ENCODE peak calls at places on chromosomes 11 and 22, in six cellular contexts. One of them, this sample, is unnamed.

GRCh38 chr11:45301537-45302246 is 15.6 kb upstream of the SYT13 start:
- DNase-seq in thoracic aorta: no peak
- DNase-seq in WERI-Rb-1: no peak
- DNase-seq in CD8-positive, alpha-beta T cell: no peak
- DNase-seq in stomach: no peak
- DNase-seq in adrenal gland: no peak
- DNase-seq in this sample: peak; percentile 56

GRCh38 chr22:24137595-24137994 is 43.7 kb upstream of the SUSD2 start:
- DNase-seq in CD8-positive, alpha-beta T cell: no peak
- DNase-seq in adrenal gland: no peak
- DNase-seq in WERI-Rb-1: no peak
- DNase-seq in stomach: no peak
- DNase-seq in thoracic aorta: no peak
- DNase-seq in this sample: no peak

GRCh38 chr22:37284807-37285355 is 2.6 kb downstream of the CYTH4 start:
- DNase-seq in thoracic aorta: no peak
- DNase-seq in WERI-Rb-1: no peak
- DNase-seq in stomach: peak; percentile 40
- DNase-seq in CD8-positive, alpha-beta T cell: no peak
- DNase-seq in adrenal gland: peak; percentile 52
- DNase-seq in this sample: peak; percentile 25

GRCh38 chr11:74169736-74170458 is 905 bp downstream of the C2CD3 start:
- DNase-seq in WERI-Rb-1: no peak
- DNase-seq in CD8-positive, alpha-beta T cell: no peak
- DNase-seq in thoracic aorta: no peak
- DNase-seq in stomach: no peak
- DNase-seq in adrenal gland: no peak
- DNase-seq in this sample: peak; percentile 5

GRCh38 chr22:38707346-38707745 is 1.6 kb downstream of the GTPBP1 start:
- DNase-seq in CD8-positive, alpha-beta T cell: no peak
- DNase-seq in adrenal gland: no peak
- DNase-seq in stomach: no peak
- DNase-seq in thoracic aorta: no peak
- DNase-seq in WERI-Rb-1: no peak
- DNase-seq in this sample: peak; percentile 88

GRCh38 chr22:27046126-27046525 is 388.7 kb downstream of the MIAT start:
- DNase-seq in adrenal gland: no peak
- DNase-seq in CD8-positive, alpha-beta T cell: no peak
- DNase-seq in thoracic aorta: no peak
- DNase-seq in stomach: no peak
- DNase-seq in WERI-Rb-1: no peak
- DNase-seq in this sample: no peak

GRCh38 chr11:62004473-62004872 is 37.0 kb upstream of the FTH1 start:
- DNase-seq in CD8-positive, alpha-beta T cell: no peak
- DNase-seq in WERI-Rb-1: no peak
- DNase-seq in adrenal gland: peak; percentile 26
- DNase-seq in thoracic aorta: peak; percentile 44
- DNase-seq in stomach: no peak
- DNase-seq in this sample: no peak

GRCh38 chr11:77113382-77114088 is 10.9 kb downstream of the OMP start:
- DNase-seq in CD8-positive, alpha-beta T cell: no peak
- DNase-seq in WERI-Rb-1: peak; percentile 49
- DNase-seq in thoracic aorta: no peak
- DNase-seq in adrenal gland: peak; percentile 59
- DNase-seq in stomach: peak; percentile 55
- DNase-seq in this sample: peak; percentile 51

GRCh38 chr11:65323813-65324212 is 9.1 kb downstream of the CDC42EP2 start:
- DNase-seq in adrenal gland: no peak
- DNase-seq in CD8-positive, alpha-beta T cell: no peak
- DNase-seq in WERI-Rb-1: no peak
- DNase-seq in stomach: no peak
- DNase-seq in thoracic aorta: no peak
- DNase-seq in this sample: no peak

GRCh38 chr11:117662255-117662654 is 134.8 kb downstream of the DSCAML1 start:
- DNase-seq in stomach: no peak
- DNase-seq in CD8-positive, alpha-beta T cell: no peak
- DNase-seq in thoracic aorta: no peak
- DNase-seq in adrenal gland: no peak
- DNase-seq in WERI-Rb-1: no peak
- DNase-seq in this sample: no peak

GRCh38 chr11:35518766-35519165 is 6.7 kb downstream of the PAMR1 start:
- DNase-seq in adrenal gland: no peak
- DNase-seq in stomach: no peak
- DNase-seq in CD8-positive, alpha-beta T cell: no peak
- DNase-seq in WERI-Rb-1: no peak
- DNase-seq in thoracic aorta: no peak
- DNase-seq in this sample: no peak

GRCh38 chr11:133388975-133389568 is 143.2 kb downstream of the OPCML start:
- DNase-seq in CD8-positive, alpha-beta T cell: no peak
- DNase-seq in adrenal gland: no peak
- DNase-seq in stomach: no peak
- DNase-seq in thoracic aorta: no peak
- DNase-seq in WERI-Rb-1: no peak
- DNase-seq in this sample: no peak

GRCh38 chr11:113997473-113997872 is 22.6 kb downstream of the HTR3A start:
- DNase-seq in thoracic aorta: no peak
- DNase-seq in CD8-positive, alpha-beta T cell: no peak
- DNase-seq in WERI-Rb-1: no peak
- DNase-seq in adrenal gland: no peak
- DNase-seq in stomach: no peak
- DNase-seq in this sample: no peak

GRCh38 chr22:28019360-28019759 is 100.3 kb upstream of the PITPNB start:
- DNase-seq in thoracic aorta: no peak
- DNase-seq in CD8-positive, alpha-beta T cell: no peak
- DNase-seq in WERI-Rb-1: no peak
- DNase-seq in adrenal gland: peak; percentile 84
- DNase-seq in stomach: peak; percentile 20
- DNase-seq in this sample: no peak

GRCh38 chr22:48756146-48757111 is 1071.2 kb downstream of the BRD1 start:
- DNase-seq in thoracic aorta: no peak
- DNase-seq in adrenal gland: peak; percentile 4
- DNase-seq in WERI-Rb-1: no peak
- DNase-seq in stomach: peak; percentile 14
- DNase-seq in CD8-positive, alpha-beta T cell: no peak
- DNase-seq in this sample: no peak

GRCh38 chr22:27108425-27109114 is 451.2 kb downstream of the MIAT start:
- DNase-seq in thoracic aorta: no peak
- DNase-seq in WERI-Rb-1: peak; percentile 50
- DNase-seq in CD8-positive, alpha-beta T cell: no peak
- DNase-seq in stomach: peak; percentile 39
- DNase-seq in adrenal gland: peak; percentile 72
- DNase-seq in this sample: peak; percentile 66

GRCh38 chr11:119338318-119338890 is 2.3 kb downstream of the C1QTNF5 start:
- DNase-seq in stomach: peak; percentile 75
- DNase-seq in CD8-positive, alpha-beta T cell: peak; percentile 43
- DNase-seq in thoracic aorta: no peak
- DNase-seq in WERI-Rb-1: peak; percentile 82
- DNase-seq in adrenal gland: peak; percentile 60
- DNase-seq in this sample: peak; percentile 70

GRCh38 chr11:82771781-82772180 is 38.1 kb upstream of the FAM181B start:
- DNase-seq in thoracic aorta: no peak
- DNase-seq in stomach: no peak
- DNase-seq in CD8-positive, alpha-beta T cell: no peak
- DNase-seq in WERI-Rb-1: no peak
- DNase-seq in adrenal gland: no peak
- DNase-seq in this sample: no peak

GRCh38 chr22:21921184-21921721 is 31.4 kb downstream of the PPM1F start:
- DNase-seq in WERI-Rb-1: no peak
- DNase-seq in CD8-positive, alpha-beta T cell: no peak
- DNase-seq in thoracic aorta: no peak
- DNase-seq in stomach: no peak
- DNase-seq in adrenal gland: no peak
- DNase-seq in this sample: no peak

GRCh38 chr11:109062445-109062844 is 359.5 kb upstream of the C11orf87 start:
- DNase-seq in adrenal gland: no peak
- DNase-seq in CD8-positive, alpha-beta T cell: no peak
- DNase-seq in thoracic aorta: no peak
- DNase-seq in WERI-Rb-1: no peak
- DNase-seq in stomach: no peak
- DNase-seq in this sample: no peak

GRCh38 chr22:36234919-36235318 is 4.4 kb downstream of the APOL2 start:
- DNase-seq in thoracic aorta: no peak
- DNase-seq in stomach: no peak
- DNase-seq in WERI-Rb-1: no peak
- DNase-seq in CD8-positive, alpha-beta T cell: no peak
- DNase-seq in adrenal gland: no peak
- DNase-seq in this sample: no peak

GRCh38 chr22:31218565-31219262 is 6.6 kb downstream of the LIMK2 start:
- DNase-seq in adrenal gland: no peak
- DNase-seq in stomach: no peak
- DNase-seq in CD8-positive, alpha-beta T cell: no peak
- DNase-seq in WERI-Rb-1: peak; percentile 36
- DNase-seq in thoracic aorta: no peak
- DNase-seq in this sample: no peak

GRCh38 chr22:44193537-44193896 is 12.8 kb downstream of the PARVG start:
- DNase-seq in stomach: no peak
- DNase-seq in WERI-Rb-1: no peak
- DNase-seq in CD8-positive, alpha-beta T cell: no peak
- DNase-seq in adrenal gland: no peak
- DNase-seq in thoracic aorta: no peak
- DNase-seq in this sample: no peak

GRCh38 chr22:20205464-20205963 is 54.7 kb upstream of the CCDC188 start:
- DNase-seq in CD8-positive, alpha-beta T cell: no peak
- DNase-seq in adrenal gland: no peak
- DNase-seq in WERI-Rb-1: no peak
- DNase-seq in stomach: no peak
- DNase-seq in thoracic aorta: no peak
- DNase-seq in this sample: no peak

GRCh38 chr22:20201837-20202392 is 51.1 kb upstream of the CCDC188 start:
- DNase-seq in adrenal gland: no peak
- DNase-seq in stomach: no peak
- DNase-seq in CD8-positive, alpha-beta T cell: no peak
- DNase-seq in WERI-Rb-1: no peak
- DNase-seq in thoracic aorta: no peak
- DNase-seq in this sample: no peak

GRCh38 chr22:20204281-20204680 is 53.4 kb upstream of the CCDC188 start:
- DNase-seq in stomach: no peak
- DNase-seq in adrenal gland: no peak
- DNase-seq in thoracic aorta: no peak
- DNase-seq in WERI-Rb-1: peak; percentile 80
- DNase-seq in CD8-positive, alpha-beta T cell: no peak
- DNase-seq in this sample: no peak

GRCh38 chr22:20204821-20205220 is 54.0 kb upstream of the CCDC188 start:
- DNase-seq in adrenal gland: no peak
- DNase-seq in stomach: no peak
- DNase-seq in WERI-Rb-1: peak; percentile 35
- DNase-seq in CD8-positive, alpha-beta T cell: no peak
- DNase-seq in thoracic aorta: no peak
- DNase-seq in this sample: no peak

GRCh38 chr22:20203142-20204099 is 52.6 kb upstream of the CCDC188 start:
- DNase-seq in WERI-Rb-1: peak; percentile 50
- DNase-seq in CD8-positive, alpha-beta T cell: no peak
- DNase-seq in adrenal gland: peak; percentile 17
- DNase-seq in thoracic aorta: no peak
- DNase-seq in stomach: peak; percentile 37
- DNase-seq in this sample: peak; percentile 98
- H3K27ac ChIP-seq in WERI-Rb-1: peak overlapping the region; percentile 86
- H3K27ac ChIP-seq in CD8-positive, alpha-beta T cell: no peak overlapping the region
- H3K27ac ChIP-seq in adrenal gland: peak overlapping the region; percentile 34
- H3K27ac ChIP-seq in thoracic aorta: no peak overlapping the region
- H3K27ac ChIP-seq in stomach: peak overlapping the region; percentile 13
- H3K27ac ChIP-seq in this sample: peak overlapping the region; percentile 92

DNA sequence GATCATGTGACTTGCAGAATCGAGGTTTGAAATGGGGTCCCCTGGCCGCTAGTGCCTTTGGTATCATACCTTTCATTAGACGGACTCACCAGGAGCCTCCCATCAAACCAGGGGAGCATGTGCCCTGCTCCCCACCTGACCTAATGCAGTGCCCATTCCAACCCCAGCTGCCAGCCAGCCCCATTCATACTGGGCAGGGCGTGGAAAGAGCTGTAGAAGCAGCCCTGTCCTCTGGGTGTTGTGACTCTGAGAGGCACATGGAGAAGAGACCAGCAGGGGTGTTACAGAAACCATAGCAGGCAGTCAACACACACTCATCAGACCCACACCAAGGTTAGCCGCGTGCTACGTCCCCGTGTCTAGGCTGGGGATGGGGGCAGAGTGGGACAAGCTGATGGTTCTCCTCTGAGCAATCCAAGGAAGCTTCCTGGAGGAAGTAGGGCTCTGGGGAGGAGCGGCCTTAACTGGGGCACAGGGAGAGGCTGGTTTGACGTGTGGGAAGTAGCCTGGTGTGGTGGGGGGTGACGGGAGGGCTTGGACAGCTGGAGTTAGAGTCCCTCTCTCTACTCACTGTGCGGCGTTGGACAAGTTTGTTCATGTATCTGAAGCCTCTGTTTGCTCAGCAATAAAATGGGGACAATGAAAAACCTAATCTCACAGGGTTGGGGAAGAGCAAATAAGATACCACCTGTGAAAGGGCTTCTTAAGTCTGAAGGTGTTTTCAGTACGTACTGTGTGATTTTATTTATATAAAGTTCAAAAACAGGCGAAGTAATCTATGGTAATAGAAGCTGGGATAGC is 13.9 kb downstream of the GRIK4 start:
- DNase-seq in WERI-Rb-1: no peak
- DNase-seq in stomach: no peak
- DNase-seq in CD8-positive, alpha-beta T cell: no peak
- DNase-seq in adrenal gland: no peak
- DNase-seq in thoracic aorta: no peak
- DNase-seq in this sample: peak; percentile 61
- H3K27ac ChIP-seq in WERI-Rb-1: no peak overlapping the region
- H3K27ac ChIP-seq in stomach: no peak overlapping the region
- H3K27ac ChIP-seq in CD8-positive, alpha-beta T cell: no peak overlapping the region
- H3K27ac ChIP-seq in adrenal gland: no peak overlapping the region
- H3K27ac ChIP-seq in thoracic aorta: no peak overlapping the region
- H3K27ac ChIP-seq in this sample: no peak overlapping the region

GRCh38 chr11:102346456-102346747 is 612 bp upstream of the BIRC2 start:
- DNase-seq in thoracic aorta: no peak
- DNase-seq in WERI-Rb-1: no peak
- DNase-seq in stomach: no peak
- DNase-seq in adrenal gland: no peak
- DNase-seq in CD8-positive, alpha-beta T cell: no peak
- DNase-seq in this sample: no peak

GRCh38 chr11:102346748-102347525 is at the start of gene BIRC2:
- DNase-seq in thoracic aorta: peak; percentile 75
- DNase-seq in stomach: peak; percentile 97
- DNase-seq in adrenal gland: peak; percentile 94
- DNase-seq in WERI-Rb-1: peak; percentile 92
- DNase-seq in CD8-positive, alpha-beta T cell: peak; percentile 92
- DNase-seq in this sample: peak; percentile 93

GRCh38 chr11:102347526-102348331 is 715 bp downstream of the BIRC2 start:
- DNase-seq in thoracic aorta: no peak
- DNase-seq in WERI-Rb-1: no peak
- DNase-seq in adrenal gland: peak; percentile 14
- DNase-seq in CD8-positive, alpha-beta T cell: no peak
- DNase-seq in stomach: no peak
- DNase-seq in this sample: peak; percentile 67

GRCh38 chr11:102343789-102344188 is 3.2 kb upstream of the BIRC2 start:
- DNase-seq in adrenal gland: no peak
- DNase-seq in CD8-positive, alpha-beta T cell: no peak
- DNase-seq in WERI-Rb-1: no peak
- DNase-seq in thoracic aorta: no peak
- DNase-seq in stomach: no peak
- DNase-seq in this sample: no peak

GRCh38 chr11:102345923-102346322 is 1.1 kb upstream of the BIRC2 start:
- DNase-seq in stomach: no peak
- DNase-seq in CD8-positive, alpha-beta T cell: no peak
- DNase-seq in thoracic aorta: no peak
- DNase-seq in WERI-Rb-1: no peak
- DNase-seq in adrenal gland: no peak
- DNase-seq in this sample: no peak
- H3K27ac ChIP-seq in stomach: no peak overlapping the region
- H3K27ac ChIP-seq in CD8-positive, alpha-beta T cell: peak overlapping the region; percentile 94
- H3K27ac ChIP-seq in thoracic aorta: peak overlapping the region; percentile 99
- H3K27ac ChIP-seq in WERI-Rb-1: no peak overlapping the region
- H3K27ac ChIP-seq in adrenal gland: peak overlapping the region; percentile 99
- H3K27ac ChIP-seq in this sample: no peak overlapping the region

GRCh38 chr11:68822546-68822945 is 19.2 kb downstream of the CPT1A start:
- DNase-seq in WERI-Rb-1: no peak
- DNase-seq in CD8-positive, alpha-beta T cell: no peak
- DNase-seq in stomach: no peak
- DNase-seq in thoracic aorta: no peak
- DNase-seq in adrenal gland: no peak
- DNase-seq in this sample: no peak
- H3K27ac ChIP-seq in WERI-Rb-1: no peak overlapping the region
- H3K27ac ChIP-seq in CD8-positive, alpha-beta T cell: no peak overlapping the region
- H3K27ac ChIP-seq in stomach: no peak overlapping the region
- H3K27ac ChIP-seq in thoracic aorta: no peak overlapping the region
- H3K27ac ChIP-seq in adrenal gland: no peak overlapping the region
- H3K27ac ChIP-seq in this sample: no peak overlapping the region